ENCODE peak calls at places on chromosomes 2 and 18, in nine cellular contexts. One of them, this sample, is unnamed.

GRCh38 chr2:75627902-75628504 is 18.6 kb upstream of the MRPL19 start:
- DNase-seq in nucleus accumbens: no peak
- DNase-seq in heart right ventricle: peak; percentile 56
- DNase-seq in left ventricle myocardium inferior: peak; percentile 56
- DNase-seq in NCI-H1436: peak; percentile 72
- DNase-seq in effector memory CD8-positive, alpha-beta T cell: peak; percentile 37
- DNase-seq in PC-9: peak; percentile 73
- DNase-seq in occipital lobe: peak; percentile 25
- DNase-seq in H1: no peak
- DNase-seq in this sample: peak; percentile 67

GRCh38 chr2:100655936-100656534 is 93.2 kb downstream of the PDCL3 start:
- DNase-seq in PC-9: no peak
- DNase-seq in H1: no peak
- DNase-seq in heart right ventricle: no peak
- DNase-seq in effector memory CD8-positive, alpha-beta T cell: no peak
- DNase-seq in occipital lobe: no peak
- DNase-seq in nucleus accumbens: no peak
- DNase-seq in NCI-H1436: no peak
- DNase-seq in left ventricle myocardium inferior: no peak
- DNase-seq in this sample: no peak

GRCh38 chr2:56191617-56192016 is 7.8 kb downstream of the CCDC85A start:
- DNase-seq in nucleus accumbens: no peak
- DNase-seq in NCI-H1436: peak; percentile 44
- DNase-seq in H1: no peak
- DNase-seq in occipital lobe: peak; percentile 12
- DNase-seq in effector memory CD8-positive, alpha-beta T cell: no peak
- DNase-seq in PC-9: peak; percentile 18
- DNase-seq in heart right ventricle: peak; percentile 24
- DNase-seq in left ventricle myocardium inferior: no peak
- DNase-seq in this sample: peak; percentile 30

GRCh38 chr2:79669714-79670113 is 156.9 kb downstream of the CTNNA2 start:
- DNase-seq in PC-9: no peak
- DNase-seq in effector memory CD8-positive, alpha-beta T cell: no peak
- DNase-seq in H1: no peak
- DNase-seq in left ventricle myocardium inferior: no peak
- DNase-seq in NCI-H1436: no peak
- DNase-seq in nucleus accumbens: no peak
- DNase-seq in heart right ventricle: no peak
- DNase-seq in occipital lobe: no peak
- DNase-seq in this sample: no peak

GRCh38 chr18:59323931-59324622 is 5.6 kb upstream of the CPLX4 start:
- DNase-seq in occipital lobe: no peak
- DNase-seq in H1: no peak
- DNase-seq in heart right ventricle: no peak
- DNase-seq in effector memory CD8-positive, alpha-beta T cell: no peak
- DNase-seq in NCI-H1436: no peak
- DNase-seq in nucleus accumbens: no peak
- DNase-seq in PC-9: no peak
- DNase-seq in left ventricle myocardium inferior: no peak
- DNase-seq in this sample: no peak

GRCh38 chr2:200624660-200625059 is 38.8 kb downstream of the AOX1 start:
- DNase-seq in NCI-H1436: no peak
- DNase-seq in nucleus accumbens: no peak
- DNase-seq in H1: no peak
- DNase-seq in PC-9: no peak
- DNase-seq in occipital lobe: no peak
- DNase-seq in effector memory CD8-positive, alpha-beta T cell: no peak
- DNase-seq in left ventricle myocardium inferior: no peak
- DNase-seq in heart right ventricle: no peak
- DNase-seq in this sample: no peak

GRCh38 chr18:8366656-8367055 is 242.6 kb upstream of the RAB12 start:
- DNase-seq in left ventricle myocardium inferior: no peak
- DNase-seq in H1: no peak
- DNase-seq in nucleus accumbens: no peak
- DNase-seq in heart right ventricle: no peak
- DNase-seq in PC-9: no peak
- DNase-seq in effector memory CD8-positive, alpha-beta T cell: no peak
- DNase-seq in occipital lobe: no peak
- DNase-seq in NCI-H1436: no peak
- DNase-seq in this sample: peak; percentile 24

GRCh38 chr2:58042486-58042970 is 4.1 kb upstream of the VRK2 start:
- DNase-seq in effector memory CD8-positive, alpha-beta T cell: no peak
- DNase-seq in left ventricle myocardium inferior: no peak
- DNase-seq in occipital lobe: no peak
- DNase-seq in heart right ventricle: no peak
- DNase-seq in NCI-H1436: peak; percentile 49
- DNase-seq in nucleus accumbens: no peak
- DNase-seq in PC-9: peak; percentile 57
- DNase-seq in H1: no peak
- DNase-seq in this sample: peak; percentile 46

GRCh38 chr18:41526046-41526445 is 429.0 kb upstream of the PIK3C3 start:
- DNase-seq in PC-9: no peak
- DNase-seq in occipital lobe: no peak
- DNase-seq in H1: no peak
- DNase-seq in heart right ventricle: no peak
- DNase-seq in left ventricle myocardium inferior: no peak
- DNase-seq in NCI-H1436: no peak
- DNase-seq in effector memory CD8-positive, alpha-beta T cell: no peak
- DNase-seq in nucleus accumbens: no peak
- DNase-seq in this sample: no peak

GRCh38 chr2:240392084-240392947 is 43.1 kb upstream of the GPC1 start:
- DNase-seq in left ventricle myocardium inferior: no peak
- DNase-seq in nucleus accumbens: no peak
- DNase-seq in NCI-H1436: no peak
- DNase-seq in occipital lobe: no peak
- DNase-seq in heart right ventricle: no peak
- DNase-seq in H1: no peak
- DNase-seq in effector memory CD8-positive, alpha-beta T cell: no peak
- DNase-seq in PC-9: peak; percentile 5
- DNase-seq in this sample: no peak

GRCh38 chr2:240948905-240949790 is 43.0 kb downstream of the CROCC2 start:
- DNase-seq in left ventricle myocardium inferior: no peak
- DNase-seq in heart right ventricle: no peak
- DNase-seq in occipital lobe: no peak
- DNase-seq in effector memory CD8-positive, alpha-beta T cell: no peak
- DNase-seq in NCI-H1436: no peak
- DNase-seq in PC-9: no peak
- DNase-seq in H1: no peak
- DNase-seq in nucleus accumbens: no peak
- DNase-seq in this sample: no peak

GRCh38 chr2:216622526-216622925 is 10.7 kb upstream of the IGFBP2 start:
- DNase-seq in PC-9: no peak
- DNase-seq in nucleus accumbens: no peak
- DNase-seq in effector memory CD8-positive, alpha-beta T cell: no peak
- DNase-seq in NCI-H1436: peak; percentile 64
- DNase-seq in left ventricle myocardium inferior: no peak
- DNase-seq in H1: no peak
- DNase-seq in heart right ventricle: no peak
- DNase-seq in occipital lobe: no peak
- DNase-seq in this sample: no peak

GRCh38 chr18:6401687-6402086 is 13.0 kb downstream of the L3MBTL4 start:
- DNase-seq in effector memory CD8-positive, alpha-beta T cell: no peak
- DNase-seq in H1: no peak
- DNase-seq in left ventricle myocardium inferior: no peak
- DNase-seq in heart right ventricle: no peak
- DNase-seq in occipital lobe: no peak
- DNase-seq in nucleus accumbens: no peak
- DNase-seq in NCI-H1436: no peak
- DNase-seq in PC-9: no peak
- DNase-seq in this sample: no peak

This sample was measured in small intestine.